ENCODE peak calls at places on chromosomes 5 and 9, in five cellular contexts. L, G, M, Y and D are unnamed samples.

GRCh38 chr5:150473673-150474358 is 24.3 kb upstream of the RPS14 start:
- DNase-seq in M (no peak), G (no peak), L (no peak), Y (no peak), D (no peak)

GRCh38 chr5:144187699-144188294 is 17.1 kb downstream of the KCTD16 start:
- DNase-seq in L (peak; percentile 42), M (peak; percentile 65), G (peak; percentile 22), Y (no peak), D (peak; percentile 62)

GRCh38 chr5:172004824-172005237 is 1.6 kb downstream of the FBXW11 start:
- DNase-seq in L (peak; percentile 24), M (no peak), G (no peak), Y (no peak), D (no peak)

GRCh38 chr5:142814122-142814521 is 43.9 kb downstream of the ARHGAP26 start:
- DNase-seq in Y (no peak), M (no peak), G (no peak), L (no peak), D (no peak)

GRCh38 chr5:33379757-33380156 is 61.0 kb upstream of the TARS1 start:
- DNase-seq in G (no peak), L (peak; percentile 15), Y (no peak), M (no peak), D (no peak)

GRCh38 chr9:38641985-38642864 is 21.8 kb upstream of the ANKRD18A start:
- DNase-seq in L (no peak), G (no peak), M (peak; percentile 45), Y (no peak), D (no peak)

GRCh38 chr5:115360036-115360685 is 63.7 kb upstream of the CCDC112 start:
- DNase-seq in Y (no peak), M (no peak), L (no peak), G (no peak), D (no peak)

GRCh38 chr5:88996366-88996765 is 113.4 kb upstream of the MEF2C start:
- DNase-seq in L (no peak), M (no peak), G (no peak), Y (no peak), D (no peak)

GRCh38 chr5:179623906-179624741 is 653 bp upstream of the HNRNPH1 start:
- DNase-seq in G (peak; percentile 44), M (no peak), Y (peak; percentile 74), L (peak; percentile 57), D (no peak)

GRCh38 chr5:167985373-167985772 is 306.1 kb upstream of the WWC1 start:
- DNase-seq in M (no peak), L (no peak), Y (no peak), G (no peak), D (no peak)

GRCh38 chr9:127912882-127913281 is 4.0 kb downstream of the ST6GALNAC4 start:
- DNase-seq in Y (no peak), L (no peak), G (no peak), M (peak; percentile 67), D (no peak)

GRCh38 chr9:98317134-98317857 is 61.8 kb upstream of the TBC1D2 start:
- DNase-seq in L (no peak), G (no peak), M (no peak), Y (no peak), D (no peak)

GRCh38 chr9:78122631-78123030 is 91.0 kb upstream of the GNAQ start:
- DNase-seq in G (no peak), L (no peak), M (no peak), Y (no peak), D (no peak)

GRCh38 chr5:1874348-1874747 is 8.4 kb downstream of the IRX4 start:
- DNase-seq in G (no peak), Y (no peak), L (no peak), M (no peak), D (no peak)

GRCh38 chr5:14211818-14212799 is 69.0 kb downstream of the TRIO start:
- DNase-seq in M (no peak), G (no peak), L (no peak), Y (no peak), D (no peak)

GRCh38 chr9:98708933-98709911 is at the start of gene GABBR2:
- DNase-seq in Y (no peak), L (no peak), M (no peak), G (no peak), D (no peak)

GRCh38 chr5:172504736-172505402 is 50.5 kb upstream of the SH3PXD2B start:
- DNase-seq in G (peak; percentile 54), M (no peak), Y (peak; percentile 83), L (peak; percentile 29), D (peak; percentile 69)

GRCh38 chr5:135392256-135392655 is 6.8 kb downstream of the MACROH2A1 start:
- DNase-seq in M (no peak), G (no peak), L (no peak), Y (no peak), D (no peak)

GRCh38 chr5:157602505-157602904 is 26.9 kb upstream of the ADAM19 start:
- DNase-seq in Y (no peak), G (no peak), L (no peak), M (no peak), D (no peak)

GRCh38 chr9:125536184-125537152 is 170.5 kb downstream of the MAPKAP1 start:
- DNase-seq in G (no peak), M (no peak), L (no peak), Y (no peak), D (no peak)

GRCh38 chr5:145568581-145568980 is 266.6 kb downstream of the PRELID2 start:
- DNase-seq in L (no peak), G (no peak), Y (no peak), M (no peak), D (no peak)

GRCh38 chr5:42950466-42951168 is 89.5 kb downstream of the ANXA2R start:
- DNase-seq in G (peak; percentile 76), L (peak; percentile 80), Y (peak; percentile 55), M (peak; percentile 74), D (peak; percentile 76)

GRCh38 chr5:55338810-55339243 is 31.0 kb downstream of the MTREX start:
- DNase-seq in Y (no peak), M (no peak), G (no peak), L (peak; percentile 27), D (no peak)

GRCh38 chr5:65623482-65623881 is 651 bp downstream of the TRIM23 start:
- DNase-seq in G (no peak), Y (no peak), M (no peak), L (no peak), D (no peak)

GRCh38 chr9:138123086-138123485 is 245.5 kb downstream of the CACNA1B start:
- DNase-seq in Y (no peak), G (no peak), M (no peak), L (no peak), D (no peak)

GRCh38 chr5:2810644-2811043 is 59.2 kb upstream of the IRX2 start:
- DNase-seq in M (no peak), Y (no peak), L (no peak), G (no peak), D (no peak)

DNA sequence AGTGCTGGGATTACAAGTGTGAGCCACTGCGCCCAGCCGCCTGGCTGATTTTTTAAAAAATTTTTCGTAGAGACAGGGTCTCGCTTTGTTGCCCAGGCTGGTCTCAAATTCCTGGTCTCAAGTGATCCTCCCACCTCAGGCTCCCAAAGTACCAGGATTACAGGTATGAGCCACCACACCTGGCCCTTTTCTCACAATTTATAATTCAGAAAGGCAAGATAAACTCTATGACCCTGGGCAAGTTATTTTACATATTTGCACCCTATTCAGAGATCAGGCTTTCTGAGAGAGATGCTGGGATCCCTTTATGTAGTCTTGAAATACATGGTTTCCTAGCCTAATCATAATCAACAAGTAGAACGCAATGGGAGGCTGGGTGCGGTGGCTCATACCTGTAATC is 20.6 kb downstream of the ZNF346 start:
- DNase-seq in G (no peak), M (no peak), L (no peak), Y (no peak), D (no peak)
- TF ChIP-seq CTCF in G (no peak), M (no peak), L (no peak), Y (no peak), D (no peak)

GRCh38 chr5:96440185-96440538 is 7.1 kb upstream of the PCSK1 start:
- DNase-seq in G (no peak), M (no peak), L (no peak), Y (no peak), D (no peak)
- H3K27ac ChIP-seq in G (no peak overlapping the region), M (no peak overlapping the region), L (no peak overlapping the region), Y (no peak overlapping the region), D (no peak overlapping the region)

GRCh38 chr9:33750839-33751339 is 44.5 kb upstream of the PRSS3 start:
- DNase-seq in M (no peak), L (no peak), Y (no peak), G (no peak), D (no peak)
- TF ChIP-seq POLR2A in M (no peak), L (no peak), Y (no peak), G (no peak), D (no peak)

GRCh38 chr5:140857177-140857986 is 1.7 kb downstream of the PCDHA10 start:
- DNase-seq in M (no peak), Y (no peak), G (no peak), L (no peak), D (no peak)

GRCh38 chr5:140857987-140858240 is 2.2 kb downstream of the PCDHA10 start:
- DNase-seq in G (no peak), L (no peak), M (no peak), Y (no peak), D (no peak)

GRCh38 chr5:140855772-140856674 is at the start of gene PCDHA10:
- DNase-seq in L (no peak), G (no peak), M (no peak), Y (peak; percentile 34), D (no peak)
- TF ChIP-seq CTCF in L (peak; percentile 16), G (peak; percentile 24), M (no peak), Y (no peak), D (no peak)

GRCh38 chr5:32020971-32021370 is 153.1 kb downstream of the GOLPH3 start:
- DNase-seq in G (no peak), M (no peak), L (no peak), Y (no peak), D (no peak)

GRCh38 chr5:32017638-32018429 is 156.3 kb downstream of the GOLPH3 start:
- DNase-seq in L (no peak), M (no peak), Y (no peak), G (peak; percentile 50), D (no peak)

GRCh38 chr5:32020271-32020670 is 153.8 kb downstream of the GOLPH3 start:
- DNase-seq in G (no peak), M (no peak), L (no peak), Y (no peak), D (no peak)

GRCh38 chr5:32021771-32022170 is 152.3 kb downstream of the GOLPH3 start:
- DNase-seq in Y (no peak), G (no peak), M (no peak), L (no peak), D (no peak)

DNA sequence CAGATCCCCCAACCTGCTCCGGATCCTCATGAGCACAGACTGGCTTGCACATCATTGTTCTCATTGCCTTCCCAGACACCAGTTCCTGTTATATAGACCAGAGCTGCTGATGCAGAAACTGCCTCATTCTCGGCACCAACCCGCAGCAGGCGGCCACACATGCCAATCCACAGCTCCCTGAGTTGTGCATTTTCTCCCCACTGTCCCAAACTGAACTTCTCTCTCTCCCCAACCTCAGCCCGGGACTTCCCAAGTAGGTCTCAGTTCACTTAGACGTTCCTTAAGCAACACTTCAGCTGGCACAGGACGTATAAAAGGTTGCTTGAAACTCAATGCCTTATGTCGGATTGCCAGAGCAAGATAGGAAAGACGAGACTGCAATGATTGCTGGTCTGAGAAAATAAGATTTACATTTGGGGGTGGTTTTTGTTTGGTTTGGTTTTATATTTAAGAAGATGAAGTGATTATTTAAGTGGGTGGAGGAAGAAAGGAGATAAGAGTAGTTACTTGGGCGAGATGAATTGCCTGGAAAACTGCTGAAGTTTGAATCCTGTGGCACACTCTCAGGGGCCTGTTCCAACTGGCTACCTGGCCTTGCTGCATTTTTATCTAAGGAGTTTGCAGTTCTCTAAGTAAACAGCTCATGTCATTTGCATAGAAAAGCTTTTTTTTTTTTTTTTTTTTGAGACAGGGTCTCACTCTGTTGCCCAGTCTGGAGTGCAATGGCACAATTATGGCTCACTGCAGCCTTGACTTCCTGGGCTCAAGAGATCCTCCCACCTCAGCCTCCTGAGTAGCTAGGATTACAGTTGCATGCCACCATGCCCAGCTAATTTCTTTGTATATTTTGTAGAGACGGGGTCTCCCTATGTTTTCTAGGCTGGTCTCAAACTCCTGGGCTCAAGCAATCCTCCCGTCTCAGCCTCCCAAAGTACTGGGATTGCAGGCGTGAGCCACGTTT is 155.4 kb downstream of the GOLPH3 start:
- DNase-seq in Y (no peak), L (no peak), M (no peak), G (no peak), D (no peak)
- H3K27ac ChIP-seq in Y (no peak overlapping the region), L (no peak overlapping the region), M (peak overlapping the region; percentile 47), G (peak overlapping the region; percentile 69), D (peak overlapping the region; percentile 56)